ENCODE peak calls at places on chromosomes 2 and 18, in six cellular contexts. H is esophagus squamous epithelium, A is left lung, B is psoas muscle, O is fibroblast of lung, M is keratinocyte. V is an unnamed sample.

GRCh38 chr2:128596453-128597430 is 278.1 kb upstream of the HS6ST1 start:
- DNase-seq in O (no peak), H (no peak), A (no peak), M (no peak), B (peak; percentile 38), V (no peak)

GRCh38 chr18:10210077-10210476 is 244.4 kb upstream of the APCDD1 start:
- DNase-seq in A (no peak), M (no peak), O (no peak), B (no peak), H (no peak), V (no peak)

GRCh38 chr18:5417342-5417741 is 121.8 kb upstream of the ZBTB14 start:
- DNase-seq in A (peak; percentile 55), H (no peak), O (peak; percentile 53), B (no peak), M (no peak), V (no peak)

GRCh38 chr18:9762561-9762960 is 54.5 kb downstream of the RAB31 start:
- DNase-seq in O (no peak), A (no peak), M (no peak), H (no peak), B (no peak), V (no peak)

GRCh38 chr2:112818094-112818902 is 18.3 kb downstream of the IL1B start:
- DNase-seq in H (no peak), A (no peak), B (no peak), O (peak; percentile 36), M (no peak), V (no peak)

GRCh38 chr2:181656450-181657261 is at the start of gene CERKL:
- DNase-seq in H (no peak), M (no peak), O (peak; percentile 14), B (peak; percentile 44), A (peak; percentile 88), V (no peak)

GRCh38 chr2:239667431-239667985 is 266.7 kb upstream of the HDAC4 start:
- DNase-seq in A (no peak), H (no peak), B (no peak), M (no peak), O (no peak), V (no peak)

GRCh38 chr2:232838406-232838874 is 31.6 kb upstream of the SNORC start:
- DNase-seq in H (no peak), O (no peak), M (peak; percentile 5), B (no peak), A (no peak), V (peak; percentile 43)

GRCh38 chr18:596288-596881 is 403 bp upstream of the CLUL1 start:
- DNase-seq in A (peak; percentile 81), H (no peak), M (peak; percentile 11), B (no peak), O (no peak), V (no peak)

GRCh38 chr2:101038455-101039255 is 36.6 kb downstream of the RPL31 start:
- DNase-seq in H (no peak), B (no peak), M (no peak), A (no peak), O (peak; percentile 17), V (no peak)

GRCh38 chr2:20584637-20585321 is 66.1 kb downstream of the HS1BP3 start:
- DNase-seq in B (peak; percentile 54), M (no peak), O (peak; percentile 97), A (no peak), H (no peak), V (no peak)

GRCh38 chr2:209960676-209961630 is 41.5 kb upstream of the RPE start:
- DNase-seq in O (peak; percentile 61), M (no peak), B (no peak), H (peak; percentile 5), A (no peak), V (no peak)

GRCh38 chr2:231929961-231930600 is 3.9 kb upstream of the NPPC start:
- DNase-seq in B (peak; percentile 71), H (no peak), O (peak; percentile 13), A (no peak), M (no peak), V (no peak)

GRCh38 chr2:24745825-24746224 is 47.4 kb downstream of the PTRHD1 start:
- DNase-seq in H (no peak), A (no peak), B (no peak), M (no peak), O (no peak), V (no peak)
- H3K27ac ChIP-seq in H (no peak overlapping the region), A (no peak overlapping the region), B (no peak overlapping the region), M (no peak overlapping the region), O (no peak overlapping the region), V (no peak overlapping the region)

DNA sequence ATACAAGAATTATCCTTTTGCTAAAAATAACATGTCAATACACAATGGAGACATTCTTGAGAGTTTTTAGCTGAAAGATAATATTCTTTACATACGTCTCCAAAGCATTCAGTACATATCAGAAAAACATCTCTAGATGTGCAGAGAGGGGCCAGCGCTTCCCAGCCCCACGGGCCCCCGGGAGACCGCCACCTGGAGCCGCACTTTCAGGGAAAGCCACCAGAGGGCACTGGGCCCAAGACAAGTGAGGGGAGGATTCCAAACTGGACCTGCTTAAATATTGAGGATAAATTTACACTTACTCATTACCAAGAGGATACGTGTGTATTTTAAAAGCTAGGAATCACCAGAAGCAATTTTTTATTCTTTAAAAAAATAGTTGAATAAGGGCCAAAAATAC is 499.5 kb downstream of the GALR1 start:
- DNase-seq in A (no peak), H (no peak), M (no peak), O (no peak), B (no peak), V (no peak)
- TF ChIP-seq CTCF in A (peak; percentile 42), H (no peak), M (no peak), O (no peak), B (peak; percentile 12), V (no peak)

GRCh38 chr18:74534981-74535649 is 815 bp downstream of the CNDP1 start:
- DNase-seq in B (no peak), H (no peak), A (no peak), O (no peak), M (no peak), V (no peak)

GRCh38 chr18:74531043-74531442 is 3.3 kb upstream of the CNDP1 start:
- DNase-seq in B (no peak), M (no peak), A (no peak), H (no peak), O (no peak), V (no peak)

GRCh38 chr18:74532511-74533025 is 1.7 kb upstream of the CNDP1 start:
- DNase-seq in B (no peak), M (no peak), O (no peak), H (no peak), A (no peak), V (no peak)

GRCh38 chr18:74533666-74534065 is 634 bp upstream of the CNDP1 start:
- DNase-seq in B (no peak), M (no peak), A (no peak), H (no peak), O (no peak), V (no peak)

DNA sequence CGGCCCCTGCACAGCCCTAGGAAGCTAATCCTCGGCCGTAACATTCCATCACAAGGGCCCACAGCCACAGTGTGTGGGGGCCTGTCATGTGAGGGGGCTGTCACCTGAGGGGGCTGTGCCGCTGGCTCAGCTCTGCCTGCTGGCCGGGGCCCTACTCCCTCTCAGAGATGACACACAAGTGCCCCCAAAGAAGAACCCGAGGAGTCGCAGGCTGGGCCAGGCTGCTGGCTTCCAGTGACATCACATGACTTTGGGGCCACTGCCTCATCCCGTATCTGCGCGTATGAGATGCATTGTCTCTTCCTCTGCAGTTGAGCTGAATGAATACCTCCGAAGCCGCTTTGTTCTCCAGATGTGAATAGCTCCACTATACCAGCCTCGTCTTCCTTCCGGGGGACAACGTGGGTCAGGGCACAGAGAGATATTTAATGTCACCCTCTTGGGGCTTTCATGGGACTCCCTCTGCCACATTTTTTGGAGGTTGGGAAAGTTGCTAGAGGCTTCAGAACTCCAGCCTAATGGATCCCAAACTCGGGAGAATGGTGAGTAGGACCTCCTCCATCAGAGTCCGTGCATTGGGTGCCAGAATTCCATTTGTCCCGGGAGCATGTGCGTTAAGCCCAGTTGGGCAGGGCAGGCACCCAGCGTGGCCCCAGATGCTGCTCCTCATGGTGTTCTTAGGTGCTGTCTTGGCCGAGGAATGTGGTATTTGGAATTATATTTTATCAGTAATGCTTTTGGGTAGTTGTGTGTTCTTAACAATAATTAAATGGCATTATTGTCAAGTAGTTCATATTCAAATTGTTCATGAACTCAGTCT is at the start of gene CNDP1:
- DNase-seq in A (no peak), B (no peak), H (no peak), M (no peak), O (no peak), V (no peak)
- H3K27ac ChIP-seq in A (no peak within 1 kb of the TSS), B (no peak within 1 kb of the TSS), H (no peak within 1 kb of the TSS), M (no peak within 1 kb of the TSS), O (no peak within 1 kb of the TSS), V (no peak within 1 kb of the TSS)

GRCh38 chr2:175203621-175204496 is 22.3 kb upstream of the ATP5MC3 start:
- DNase-seq in H (no peak), A (no peak), O (peak; percentile 72), M (no peak), B (peak; percentile 38), V (peak; percentile 18)
- TF ChIP-seq CTCF in H (no peak), A (no peak), O (peak; percentile 69), M (peak; percentile 67), B (peak; percentile 44), V (peak; percentile 47)